ENCODE peak calls at places on chromosomes 16 and 17, in nine cellular contexts. One of them, this sample, is unnamed.

GRCh38 chr17:10082795-10083194 is 115.6 kb downstream of the GAS7 start:
- DNase-seq in HCT116: no peak
- DNase-seq in BJ: no peak
- DNase-seq in heart left ventricle: no peak
- DNase-seq in esophagus muscularis mucosa: no peak
- DNase-seq in PC-9: no peak
- DNase-seq in suprapubic skin: no peak
- DNase-seq in psoas muscle: no peak
- DNase-seq in upper lobe of right lung: no peak
- DNase-seq in this sample: no peak

GRCh38 chr16:63422633-63423032 is 1386.4 kb upstream of the CDH8 start:
- DNase-seq in HCT116: no peak
- DNase-seq in BJ: no peak
- DNase-seq in heart left ventricle: no peak
- DNase-seq in esophagus muscularis mucosa: no peak
- DNase-seq in PC-9: no peak
- DNase-seq in suprapubic skin: no peak
- DNase-seq in psoas muscle: no peak
- DNase-seq in upper lobe of right lung: no peak
- DNase-seq in this sample: no peak

GRCh38 chr17:80603380-80603779 is 58.7 kb downstream of the RPTOR start:
- DNase-seq in HCT116: no peak
- DNase-seq in BJ: no peak
- DNase-seq in heart left ventricle: no peak
- DNase-seq in esophagus muscularis mucosa: no peak
- DNase-seq in PC-9: no peak
- DNase-seq in suprapubic skin: no peak
- DNase-seq in psoas muscle: no peak
- DNase-seq in upper lobe of right lung: no peak
- DNase-seq in this sample: no peak

GRCh38 chr16:24336491-24336890 is 80.4 kb downstream of the CACNG3 start:
- DNase-seq in HCT116: no peak
- DNase-seq in BJ: no peak
- DNase-seq in heart left ventricle: no peak
- DNase-seq in esophagus muscularis mucosa: no peak
- DNase-seq in PC-9: no peak
- DNase-seq in suprapubic skin: no peak
- DNase-seq in psoas muscle: no peak
- DNase-seq in upper lobe of right lung: no peak
- DNase-seq in this sample: no peak

GRCh38 chr16:162271-162991 is 3.3 kb upstream of the HBM start:
- DNase-seq in HCT116: no peak
- DNase-seq in BJ: no peak
- DNase-seq in heart left ventricle: no peak
- DNase-seq in esophagus muscularis mucosa: no peak
- DNase-seq in PC-9: no peak
- DNase-seq in suprapubic skin: no peak
- DNase-seq in psoas muscle: no peak
- DNase-seq in upper lobe of right lung: no peak
- DNase-seq in this sample: no peak

GRCh38 chr17:77999413-78000173 is 41.1 kb downstream of the TNRC6C start:
- DNase-seq in HCT116: peak; percentile 33
- DNase-seq in BJ: no peak
- DNase-seq in heart left ventricle: no peak
- DNase-seq in esophagus muscularis mucosa: no peak
- DNase-seq in PC-9: no peak
- DNase-seq in suprapubic skin: no peak
- DNase-seq in psoas muscle: no peak
- DNase-seq in upper lobe of right lung: no peak
- DNase-seq in this sample: no peak

GRCh38 chr17:64641499-64641898 is 20.6 kb downstream of the SMURF2 start:
- DNase-seq in HCT116: no peak
- DNase-seq in BJ: peak; percentile 54
- DNase-seq in heart left ventricle: no peak
- DNase-seq in esophagus muscularis mucosa: no peak
- DNase-seq in PC-9: no peak
- DNase-seq in suprapubic skin: no peak
- DNase-seq in psoas muscle: no peak
- DNase-seq in upper lobe of right lung: no peak
- DNase-seq in this sample: no peak

GRCh38 chr17:82113941-82114340 is 15.9 kb upstream of the FASN start:
- DNase-seq in HCT116: no peak
- DNase-seq in BJ: no peak
- DNase-seq in heart left ventricle: no peak
- DNase-seq in esophagus muscularis mucosa: no peak
- DNase-seq in PC-9: no peak
- DNase-seq in suprapubic skin: no peak
- DNase-seq in psoas muscle: no peak
- DNase-seq in upper lobe of right lung: no peak
- DNase-seq in this sample: no peak

GRCh38 chr16:58582971-58583765 is 46.5 kb downstream of the CNOT1 start:
- DNase-seq in HCT116: no peak
- DNase-seq in BJ: no peak
- DNase-seq in heart left ventricle: no peak
- DNase-seq in esophagus muscularis mucosa: no peak
- DNase-seq in PC-9: no peak
- DNase-seq in suprapubic skin: no peak
- DNase-seq in psoas muscle: no peak
- DNase-seq in upper lobe of right lung: no peak
- DNase-seq in this sample: no peak

GRCh38 chr17:50080827-50081226 is 14.3 kb upstream of the PDK2 start:
- DNase-seq in HCT116: no peak
- DNase-seq in BJ: no peak
- DNase-seq in heart left ventricle: peak; percentile 67
- DNase-seq in esophagus muscularis mucosa: no peak
- DNase-seq in PC-9: no peak
- DNase-seq in suprapubic skin: no peak
- DNase-seq in psoas muscle: peak; percentile 85
- DNase-seq in upper lobe of right lung: no peak
- DNase-seq in this sample: peak; percentile 71

GRCh38 chr17:9330140-9330902 is 245.3 kb downstream of the STX8 start:
- DNase-seq in HCT116: no peak
- DNase-seq in BJ: no peak
- DNase-seq in heart left ventricle: no peak
- DNase-seq in esophagus muscularis mucosa: no peak
- DNase-seq in PC-9: no peak
- DNase-seq in suprapubic skin: no peak
- DNase-seq in psoas muscle: no peak
- DNase-seq in upper lobe of right lung: no peak
- DNase-seq in this sample: no peak

GRCh38 chr16:78990309-78990701 is 610.2 kb downstream of the MAF start:
- DNase-seq in HCT116: no peak
- DNase-seq in BJ: no peak
- DNase-seq in heart left ventricle: no peak
- DNase-seq in esophagus muscularis mucosa: no peak
- DNase-seq in PC-9: no peak
- DNase-seq in suprapubic skin: no peak
- DNase-seq in psoas muscle: no peak
- DNase-seq in upper lobe of right lung: no peak
- DNase-seq in this sample: no peak

GRCh38 chr16:47358816-47359215 is 102.0 kb downstream of the ITFG1 start:
- DNase-seq in HCT116: peak; percentile 13
- DNase-seq in BJ: no peak
- DNase-seq in heart left ventricle: no peak
- DNase-seq in esophagus muscularis mucosa: no peak
- DNase-seq in PC-9: no peak
- DNase-seq in suprapubic skin: no peak
- DNase-seq in psoas muscle: no peak
- DNase-seq in upper lobe of right lung: no peak
- DNase-seq in this sample: no peak

GRCh38 chr16:70380919-70381603 is 34.4 kb downstream of the DDX19A start:
- DNase-seq in HCT116: peak; percentile 93
- DNase-seq in BJ: peak; percentile 84
- DNase-seq in heart left ventricle: peak; percentile 97
- DNase-seq in esophagus muscularis mucosa: peak; percentile 99
- DNase-seq in PC-9: peak; percentile 94
- DNase-seq in suprapubic skin: peak; percentile 99
- DNase-seq in psoas muscle: peak; percentile 98
- DNase-seq in upper lobe of right lung: peak; percentile 98
- DNase-seq in this sample: peak; percentile 97
- TF ChIP-seq CTCF in HCT116: peak; percentile 32
- TF ChIP-seq CTCF in BJ: peak; percentile 52
- TF ChIP-seq CTCF in heart left ventricle: no peak
- TF ChIP-seq CTCF in esophagus muscularis mucosa: peak; percentile 15
- TF ChIP-seq CTCF in PC-9: peak; percentile 50
- TF ChIP-seq CTCF in suprapubic skin: no peak
- TF ChIP-seq CTCF in psoas muscle: peak; percentile 34
- TF ChIP-seq CTCF in upper lobe of right lung: peak; percentile 32
- TF ChIP-seq CTCF in this sample: peak; percentile 52

GRCh38 chr17:47735536-47736011 is 2.5 kb downstream of the TBX21 start:
- DNase-seq in HCT116: no peak
- DNase-seq in BJ: no peak
- DNase-seq in heart left ventricle: no peak
- DNase-seq in esophagus muscularis mucosa: no peak
- DNase-seq in PC-9: no peak
- DNase-seq in suprapubic skin: peak; percentile 57
- DNase-seq in psoas muscle: no peak
- DNase-seq in upper lobe of right lung: peak; percentile 31
- DNase-seq in this sample: no peak

GRCh38 chr17:47741109-47741792 is 8.2 kb downstream of the TBX21 start:
- DNase-seq in HCT116: no peak
- DNase-seq in BJ: no peak
- DNase-seq in heart left ventricle: no peak
- DNase-seq in esophagus muscularis mucosa: no peak
- DNase-seq in PC-9: no peak
- DNase-seq in suprapubic skin: peak; percentile 48
- DNase-seq in psoas muscle: no peak
- DNase-seq in upper lobe of right lung: no peak
- DNase-seq in this sample: no peak

GRCh38 chr17:47736501-47737211 is 3.6 kb downstream of the TBX21 start:
- DNase-seq in HCT116: no peak
- DNase-seq in BJ: no peak
- DNase-seq in heart left ventricle: no peak
- DNase-seq in esophagus muscularis mucosa: no peak
- DNase-seq in PC-9: no peak
- DNase-seq in suprapubic skin: peak; percentile 57
- DNase-seq in psoas muscle: no peak
- DNase-seq in upper lobe of right lung: peak; percentile 36
- DNase-seq in this sample: no peak

GRCh38 chr17:47739150-47739549 is 6.1 kb downstream of the TBX21 start:
- DNase-seq in HCT116: no peak
- DNase-seq in BJ: no peak
- DNase-seq in heart left ventricle: no peak
- DNase-seq in esophagus muscularis mucosa: no peak
- DNase-seq in PC-9: no peak
- DNase-seq in suprapubic skin: peak; percentile 24
- DNase-seq in psoas muscle: no peak
- DNase-seq in upper lobe of right lung: no peak
- DNase-seq in this sample: no peak

DNA sequence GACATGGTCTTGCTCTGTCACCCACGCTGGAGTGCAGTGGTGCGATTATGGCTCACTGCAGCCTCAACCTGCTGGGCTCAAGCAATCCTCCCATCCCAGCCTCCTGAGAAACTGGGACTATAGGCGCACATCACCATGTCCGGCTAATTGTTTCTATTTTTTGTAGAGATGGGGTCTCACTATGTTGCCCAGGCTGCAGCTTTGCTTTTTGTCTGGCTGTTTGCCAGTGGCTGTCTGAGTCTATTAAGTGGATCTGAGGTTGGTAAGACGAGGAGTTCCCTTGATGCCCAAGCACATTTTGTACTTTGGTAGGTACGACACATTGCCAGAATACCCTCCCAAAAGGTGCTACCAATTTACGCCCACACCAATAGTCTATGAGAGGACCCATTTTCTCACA is 5.1 kb downstream of the TBX21 start:
- DNase-seq in HCT116: no peak
- DNase-seq in BJ: no peak
- DNase-seq in heart left ventricle: no peak
- DNase-seq in esophagus muscularis mucosa: no peak
- DNase-seq in PC-9: no peak
- DNase-seq in suprapubic skin: peak; percentile 26
- DNase-seq in psoas muscle: no peak
- DNase-seq in upper lobe of right lung: no peak
- DNase-seq in this sample: no peak
- H3K4me3 ChIP-seq in HCT116: no peak overlapping the region
- H3K4me3 ChIP-seq in BJ: no peak overlapping the region
- H3K4me3 ChIP-seq in heart left ventricle: no peak overlapping the region
- H3K4me3 ChIP-seq in esophagus muscularis mucosa: no peak overlapping the region
- H3K4me3 ChIP-seq in PC-9: no peak overlapping the region
- H3K4me3 ChIP-seq in suprapubic skin: no peak overlapping the region
- H3K4me3 ChIP-seq in psoas muscle: no peak overlapping the region
- H3K4me3 ChIP-seq in upper lobe of right lung: no peak overlapping the region
- H3K4me3 ChIP-seq in this sample: no peak overlapping the region

DNA sequence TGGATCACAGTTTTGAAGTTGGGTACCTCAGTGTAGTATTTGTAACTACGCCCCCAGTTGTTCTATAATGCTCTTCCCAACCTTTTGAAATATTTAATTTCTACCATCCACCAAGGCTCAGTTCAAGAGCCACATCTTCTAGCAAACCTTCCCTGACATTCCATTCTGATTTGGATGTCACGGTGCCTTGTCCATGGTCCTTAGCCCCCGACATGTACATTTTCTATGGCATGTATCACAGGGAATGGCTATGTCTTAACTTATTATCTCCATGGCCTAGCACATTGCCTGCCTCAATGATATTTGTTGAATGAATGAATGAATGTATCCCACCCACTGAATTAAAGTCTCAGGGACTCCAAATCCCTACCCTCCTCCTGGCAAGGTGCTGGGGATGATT is 6.4 kb upstream of the KRT28 start:
- DNase-seq in HCT116: no peak
- DNase-seq in BJ: no peak
- DNase-seq in heart left ventricle: no peak
- DNase-seq in esophagus muscularis mucosa: no peak
- DNase-seq in PC-9: no peak
- DNase-seq in suprapubic skin: no peak
- DNase-seq in psoas muscle: no peak
- DNase-seq in upper lobe of right lung: no peak
- DNase-seq in this sample: no peak
- H3K27me3 ChIP-seq in HCT116: no peaks in the 10 kb centered on the region
- H3K27me3 ChIP-seq in BJ: peaks cover 4% of the 10 kb centered on the region
- H3K27me3 ChIP-seq in heart left ventricle: no peaks in the 10 kb centered on the region
- H3K27me3 ChIP-seq in esophagus muscularis mucosa: peaks cover 3% of the 10 kb centered on the region
- H3K27me3 ChIP-seq in PC-9: no peaks in the 10 kb centered on the region
- H3K27me3 ChIP-seq in suprapubic skin: peaks cover 27% of the 10 kb centered on the region
- H3K27me3 ChIP-seq in psoas muscle: peaks cover 75% of the 10 kb centered on the region
- H3K27me3 ChIP-seq in upper lobe of right lung: peaks cover 44% of the 10 kb centered on the region
- H3K27me3 ChIP-seq in this sample: no peaks in the 10 kb centered on the region

GRCh38 chr16:81349608-81350305 is 35.0 kb downstream of the GAN start:
- DNase-seq in HCT116: no peak
- DNase-seq in BJ: no peak
- DNase-seq in heart left ventricle: no peak
- DNase-seq in esophagus muscularis mucosa: no peak
- DNase-seq in PC-9: no peak
- DNase-seq in suprapubic skin: no peak
- DNase-seq in psoas muscle: no peak
- DNase-seq in upper lobe of right lung: no peak
- DNase-seq in this sample: no peak

GRCh38 chr16:81353895-81354294 is 39.1 kb downstream of the GAN start:
- DNase-seq in HCT116: no peak
- DNase-seq in BJ: no peak
- DNase-seq in heart left ventricle: no peak
- DNase-seq in esophagus muscularis mucosa: no peak
- DNase-seq in PC-9: no peak
- DNase-seq in suprapubic skin: no peak
- DNase-seq in psoas muscle: no peak
- DNase-seq in upper lobe of right lung: no peak
- DNase-seq in this sample: no peak

GRCh38 chr16:81347425-81347824 is 32.7 kb downstream of the GAN start:
- DNase-seq in HCT116: no peak
- DNase-seq in BJ: no peak
- DNase-seq in heart left ventricle: no peak
- DNase-seq in esophagus muscularis mucosa: no peak
- DNase-seq in PC-9: no peak
- DNase-seq in suprapubic skin: no peak
- DNase-seq in psoas muscle: no peak
- DNase-seq in upper lobe of right lung: no peak
- DNase-seq in this sample: no peak

GRCh38 chr16:81350306-81350615 is 35.5 kb downstream of the GAN start:
- DNase-seq in HCT116: no peak
- DNase-seq in BJ: no peak
- DNase-seq in heart left ventricle: no peak
- DNase-seq in esophagus muscularis mucosa: no peak
- DNase-seq in PC-9: no peak
- DNase-seq in suprapubic skin: no peak
- DNase-seq in psoas muscle: no peak
- DNase-seq in upper lobe of right lung: no peak
- DNase-seq in this sample: no peak
- TF ChIP-seq CTCF in HCT116: peak; percentile 15
- TF ChIP-seq CTCF in BJ: no peak
- TF ChIP-seq CTCF in heart left ventricle: no peak
- TF ChIP-seq CTCF in esophagus muscularis mucosa: no peak
- TF ChIP-seq CTCF in PC-9: peak; percentile 42
- TF ChIP-seq CTCF in suprapubic skin: no peak
- TF ChIP-seq CTCF in psoas muscle: no peak
- TF ChIP-seq CTCF in upper lobe of right lung: no peak
- TF ChIP-seq CTCF in this sample: peak; percentile 12

This sample was measured in heart right ventricle.